ENCODE peak calls at places on chromosomes 1 and 21, in five cellular contexts. One of them, this sample, is unnamed.

GRCh38 chr1:223007935-223008334 is 135.1 kb downstream of the TLR5 start:
- DNase-seq in kidney: no peak
- DNase-seq in WERI-Rb-1: no peak
- DNase-seq in omental fat pad: no peak
- DNase-seq in ovary: no peak
- DNase-seq in this sample: no peak

GRCh38 chr1:97137862-97138514 is 416.4 kb downstream of the PTBP2 start:
- DNase-seq in ovary: no peak
- DNase-seq in kidney: no peak
- DNase-seq in WERI-Rb-1: peak
- DNase-seq in omental fat pad: no peak
- DNase-seq in this sample: peak

GRCh38 chr21:21751286-21751685 is 753.1 kb downstream of the NCAM2 start:
- DNase-seq in kidney: no peak
- DNase-seq in ovary: no peak
- DNase-seq in omental fat pad: no peak
- DNase-seq in WERI-Rb-1: no peak
- DNase-seq in this sample: no peak

GRCh38 chr1:90434460-90434859 is 282.6 kb downstream of the BARHL2 start:
- DNase-seq in omental fat pad: no peak
- DNase-seq in WERI-Rb-1: peak
- DNase-seq in ovary: no peak
- DNase-seq in kidney: no peak
- DNase-seq in this sample: no peak

GRCh38 chr1:42941640-42942330 is 16.9 kb downstream of the SLC2A1 start:
- DNase-seq in ovary: no peak
- DNase-seq in kidney: peak
- DNase-seq in WERI-Rb-1: no peak
- DNase-seq in omental fat pad: peak
- DNase-seq in this sample: no peak

GRCh38 chr1:206708058-206708457 is 23.4 kb downstream of the MAPKAPK2 start:
- DNase-seq in kidney: no peak
- DNase-seq in ovary: no peak
- DNase-seq in omental fat pad: no peak
- DNase-seq in WERI-Rb-1: peak
- DNase-seq in this sample: no peak

GRCh38 chr1:37697090-37697489 is 4.8 kb downstream of the CDCA8 start:
- DNase-seq in ovary: no peak
- DNase-seq in WERI-Rb-1: no peak
- DNase-seq in omental fat pad: no peak
- DNase-seq in kidney: no peak
- DNase-seq in this sample: no peak

GRCh38 chr21:43866659-43867331 is 1.8 kb downstream of the AGPAT3 start:
- DNase-seq in kidney: no peak
- DNase-seq in WERI-Rb-1: no peak
- DNase-seq in omental fat pad: no peak
- DNase-seq in ovary: no peak
- DNase-seq in this sample: no peak

GRCh38 chr1:185969028-185969427 is 234.8 kb downstream of the HMCN1 start:
- DNase-seq in omental fat pad: no peak
- DNase-seq in ovary: no peak
- DNase-seq in kidney: no peak
- DNase-seq in WERI-Rb-1: no peak
- DNase-seq in this sample: no peak

GRCh38 chr1:197902131-197902453 is 338 bp upstream of the C1orf53 start:
- DNase-seq in omental fat pad: no peak
- DNase-seq in WERI-Rb-1: no peak
- DNase-seq in ovary: no peak
- DNase-seq in kidney: no peak
- DNase-seq in this sample: no peak

GRCh38 chr1:18618546-18619466 is 11.8 kb upstream of the PAX7 start:
- DNase-seq in ovary: no peak
- DNase-seq in WERI-Rb-1: no peak
- DNase-seq in kidney: no peak
- DNase-seq in omental fat pad: no peak
- DNase-seq in this sample: no peak

GRCh38 chr1:103120981-103121380 is 12.7 kb upstream of the COL11A1 start:
- DNase-seq in ovary: no peak
- DNase-seq in omental fat pad: no peak
- DNase-seq in kidney: no peak
- DNase-seq in WERI-Rb-1: no peak
- DNase-seq in this sample: no peak

GRCh38 chr1:206001476-206001888 is 1.7 kb downstream of the RAB7B start:
- DNase-seq in ovary: no peak
- DNase-seq in WERI-Rb-1: peak
- DNase-seq in kidney: no peak
- DNase-seq in omental fat pad: no peak
- DNase-seq in this sample: no peak

GRCh38 chr1:38140025-38140487 is 93.5 kb upstream of the POU3F1 start:
- DNase-seq in ovary: no peak
- DNase-seq in omental fat pad: no peak
- DNase-seq in WERI-Rb-1: no peak
- DNase-seq in kidney: no peak
- DNase-seq in this sample: no peak

GRCh38 chr1:42777860-42778259 is 6.9 kb upstream of the TMEM269 start:
- DNase-seq in omental fat pad: no peak
- DNase-seq in WERI-Rb-1: peak
- DNase-seq in ovary: no peak
- DNase-seq in kidney: no peak
- DNase-seq in this sample: peak

GRCh38 chr1:82819234-82819633 is 1018.5 kb downstream of the ADGRL2 start:
- DNase-seq in omental fat pad: no peak
- DNase-seq in kidney: no peak
- DNase-seq in WERI-Rb-1: no peak
- DNase-seq in ovary: no peak
- DNase-seq in this sample: no peak

GRCh38 chr1:151458936-151459330 is 361 bp downstream of the POGZ start:
- DNase-seq in WERI-Rb-1: peak
- DNase-seq in kidney: peak
- DNase-seq in omental fat pad: no peak
- DNase-seq in ovary: peak
- DNase-seq in this sample: peak

GRCh38 chr1:40315795-40316594 is 1.1 kb downstream of the COL9A2 start:
- DNase-seq in ovary: no peak
- DNase-seq in WERI-Rb-1: no peak
- DNase-seq in omental fat pad: no peak
- DNase-seq in kidney: no peak
- DNase-seq in this sample: peak

GRCh38 chr1:951364-951763 is 7.7 kb downstream of the NOC2L start:
- DNase-seq in WERI-Rb-1: peak
- DNase-seq in kidney: no peak
- DNase-seq in omental fat pad: no peak
- DNase-seq in ovary: no peak
- DNase-seq in this sample: no peak

GRCh38 chr1:192225713-192226112 is 67.5 kb downstream of the RGS18 start:
- DNase-seq in omental fat pad: no peak
- DNase-seq in WERI-Rb-1: no peak
- DNase-seq in kidney: no peak
- DNase-seq in ovary: no peak
- DNase-seq in this sample: no peak

GRCh38 chr1:204453141-204453772 is 41.3 kb downstream of the PIK3C2B start:
- DNase-seq in omental fat pad: no peak
- DNase-seq in ovary: no peak
- DNase-seq in kidney: no peak
- DNase-seq in WERI-Rb-1: no peak
- DNase-seq in this sample: no peak

GRCh38 chr1:150164224-150164623 is 14.5 kb downstream of the PLEKHO1 start:
- DNase-seq in omental fat pad: no peak
- DNase-seq in WERI-Rb-1: no peak
- DNase-seq in kidney: no peak
- DNase-seq in ovary: no peak
- DNase-seq in this sample: no peak

GRCh38 chr21:32083175-32083574 is 195.7 kb downstream of the MIS18A start:
- DNase-seq in ovary: no peak
- DNase-seq in kidney: no peak
- DNase-seq in omental fat pad: no peak
- DNase-seq in WERI-Rb-1: no peak
- DNase-seq in this sample: no peak

GRCh38 chr1:241963722-241964121 is 6.2 kb downstream of the BECN2 start:
- DNase-seq in kidney: no peak
- DNase-seq in WERI-Rb-1: no peak
- DNase-seq in ovary: no peak
- DNase-seq in omental fat pad: no peak
- DNase-seq in this sample: no peak

GRCh38 chr1:51969038-51969705 is 21.3 kb downstream of the RAB3B start:
- DNase-seq in WERI-Rb-1: no peak
- DNase-seq in kidney: no peak
- DNase-seq in ovary: no peak
- DNase-seq in omental fat pad: no peak
- DNase-seq in this sample: no peak

GRCh38 chr21:41780337-41781046 is 13.6 kb upstream of the RIPK4 start:
- DNase-seq in omental fat pad: no peak
- DNase-seq in kidney: no peak
- DNase-seq in ovary: no peak
- DNase-seq in WERI-Rb-1: no peak
- DNase-seq in this sample: no peak

GRCh38 chr1:108665047-108665446 is 4.2 kb upstream of the HENMT1 start:
- DNase-seq in WERI-Rb-1: no peak
- DNase-seq in ovary: no peak
- DNase-seq in omental fat pad: no peak
- DNase-seq in kidney: no peak
- DNase-seq in this sample: no peak

GRCh38 chr1:26254404-26254803 is 20.4 kb downstream of the CEP85 start:
- DNase-seq in WERI-Rb-1: no peak
- DNase-seq in omental fat pad: no peak
- DNase-seq in kidney: no peak
- DNase-seq in ovary: no peak
- DNase-seq in this sample: no peak

GRCh38 chr1:111789666-111790316 is 34.1 kb downstream of the DDX20 start:
- DNase-seq in omental fat pad: no peak
- DNase-seq in kidney: no peak
- DNase-seq in WERI-Rb-1: no peak
- DNase-seq in ovary: no peak
- DNase-seq in this sample: no peak

GRCh38 chr1:61322769-61323168 is 240.4 kb downstream of the NFIA start:
- DNase-seq in omental fat pad: no peak
- DNase-seq in kidney: no peak
- DNase-seq in WERI-Rb-1: no peak
- DNase-seq in ovary: no peak
- DNase-seq in this sample: no peak

GRCh38 chr1:174939771-174940545 is 59.8 kb upstream of the CACYBP start:
- DNase-seq in kidney: no peak
- DNase-seq in omental fat pad: no peak
- DNase-seq in WERI-Rb-1: no peak
- DNase-seq in ovary: no peak
- DNase-seq in this sample: no peak

GRCh38 chr1:207186503-207186902 is 82.5 kb downstream of the C4BPA start:
- DNase-seq in omental fat pad: no peak
- DNase-seq in WERI-Rb-1: no peak
- DNase-seq in kidney: no peak
- DNase-seq in ovary: no peak
- DNase-seq in this sample: no peak

GRCh38 chr1:230501845-230502244 is 75.7 kb upstream of the PGBD5 start:
- DNase-seq in ovary: no peak
- DNase-seq in WERI-Rb-1: no peak
- DNase-seq in omental fat pad: no peak
- DNase-seq in kidney: no peak
- DNase-seq in this sample: no peak

GRCh38 chr1:109441105-109441504 is 14.9 kb upstream of the PSMA5 start:
- DNase-seq in omental fat pad: no peak
- DNase-seq in WERI-Rb-1: no peak
- DNase-seq in kidney: no peak
- DNase-seq in ovary: no peak
- DNase-seq in this sample: no peak

DNA sequence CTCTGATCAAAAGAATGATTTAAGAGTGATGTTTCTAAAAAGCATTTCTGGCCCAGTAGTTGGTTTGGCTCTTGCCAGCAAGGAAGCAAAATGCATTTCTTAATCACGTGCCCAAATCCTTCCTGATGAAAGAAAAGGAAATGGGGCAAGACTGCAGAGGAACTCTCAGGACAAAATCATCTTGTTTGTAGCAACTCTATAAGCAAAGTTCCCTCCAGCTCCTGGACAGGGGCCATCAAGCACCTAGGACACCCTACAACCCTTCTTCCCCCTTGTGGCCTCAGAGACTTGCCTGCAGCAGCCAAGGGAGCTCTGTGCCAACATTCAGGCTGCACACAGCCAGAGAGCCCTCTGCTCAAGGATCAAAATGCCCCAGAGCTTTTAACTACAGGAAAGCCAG is 105.1 kb downstream of the KIAA0319L start:
- DNase-seq in WERI-Rb-1: no peak
- DNase-seq in omental fat pad: no peak
- DNase-seq in kidney: no peak
- DNase-seq in ovary: no peak
- DNase-seq in this sample: no peak
- TF ChIP-seq CTCF in WERI-Rb-1: no peak
- TF ChIP-seq CTCF in omental fat pad: no peak
- TF ChIP-seq CTCF in kidney: no peak
- TF ChIP-seq CTCF in ovary: no peak
- TF ChIP-seq CTCF in this sample: no peak

GRCh38 chr1:8443558-8444194 is 125.8 kb downstream of the SLC45A1 start:
- DNase-seq in WERI-Rb-1: no peak
- DNase-seq in ovary: no peak
- DNase-seq in kidney: no peak
- DNase-seq in omental fat pad: no peak
- DNase-seq in this sample: no peak
- TF ChIP-seq CTCF in WERI-Rb-1: peak
- TF ChIP-seq CTCF in ovary: no peak
- TF ChIP-seq CTCF in kidney: no peak
- TF ChIP-seq CTCF in omental fat pad: no peak
- TF ChIP-seq CTCF in this sample: no peak

GRCh38 chr1:4178501-4178900 is 278.4 kb upstream of the C1orf174 start:
- DNase-seq in ovary: no peak
- DNase-seq in omental fat pad: no peak
- DNase-seq in WERI-Rb-1: no peak
- DNase-seq in kidney: no peak
- DNase-seq in this sample: no peak
- TF ChIP-seq CTCF in ovary: no peak
- TF ChIP-seq CTCF in omental fat pad: no peak
- TF ChIP-seq CTCF in WERI-Rb-1: no peak
- TF ChIP-seq CTCF in kidney: no peak
- TF ChIP-seq CTCF in this sample: no peak

GRCh38 chr1:245858683-245859509 is 648.2 kb downstream of the SMYD3 start:
- DNase-seq in ovary: no peak
- DNase-seq in WERI-Rb-1: no peak
- DNase-seq in kidney: no peak
- DNase-seq in omental fat pad: no peak
- DNase-seq in this sample: no peak
- TF ChIP-seq CTCF in ovary: no peak
- TF ChIP-seq CTCF in WERI-Rb-1: no peak
- TF ChIP-seq CTCF in kidney: no peak
- TF ChIP-seq CTCF in omental fat pad: no peak
- TF ChIP-seq CTCF in this sample: no peak

GRCh38 chr1:196567238-196567637 is 41.0 kb downstream of the KCNT2 start:
- DNase-seq in ovary: no peak
- DNase-seq in omental fat pad: no peak
- DNase-seq in WERI-Rb-1: no peak
- DNase-seq in kidney: no peak
- DNase-seq in this sample: no peak

GRCh38 chr1:196557797-196558196 is 50.4 kb downstream of the KCNT2 start:
- DNase-seq in omental fat pad: no peak
- DNase-seq in ovary: no peak
- DNase-seq in WERI-Rb-1: no peak
- DNase-seq in kidney: no peak
- DNase-seq in this sample: no peak

GRCh38 chr1:196559314-196559713 is 48.9 kb downstream of the KCNT2 start:
- DNase-seq in kidney: no peak
- DNase-seq in WERI-Rb-1: no peak
- DNase-seq in ovary: no peak
- DNase-seq in omental fat pad: no peak
- DNase-seq in this sample: no peak

GRCh38 chr1:196558424-196558823 is 49.8 kb downstream of the KCNT2 start:
- DNase-seq in ovary: no peak
- DNase-seq in omental fat pad: no peak
- DNase-seq in kidney: no peak
- DNase-seq in WERI-Rb-1: no peak
- DNase-seq in this sample: no peak

GRCh38 chr1:196563768-196564167 is 44.5 kb downstream of the KCNT2 start:
- DNase-seq in omental fat pad: no peak
- DNase-seq in kidney: no peak
- DNase-seq in WERI-Rb-1: no peak
- DNase-seq in ovary: no peak
- DNase-seq in this sample: no peak
- TF ChIP-seq CTCF in omental fat pad: no peak
- TF ChIP-seq CTCF in kidney: no peak
- TF ChIP-seq CTCF in WERI-Rb-1: no peak
- TF ChIP-seq CTCF in ovary: no peak
- TF ChIP-seq CTCF in this sample: no peak

This sample was measured in glutamatergic neuron.